ENCODE peak calls at places on chromosomes 11 and 22, in six cellular contexts. Q is DMS53; G is ureter; L is lung microvascular endothelial cell; V is stimulated activated CD8-positive, alpha-beta memory T cell treated with anti-CD3 and anti-CD28 coated beads, Interleukin-2, amount 100 ng/mL, for 1 hour; U is A549. S is an unnamed sample.

GRCh38 chr11:16151138-16151537 is 205.2 kb downstream of the SOX6 start:
- DNase-seq in U (no peak), Q (no peak), G (no peak), V (no peak), L (no peak), S (no peak)

GRCh38 chr11:128172046-128172878 is 415.1 kb downstream of the ETS1 start:
- DNase-seq in G (peak), L (peak), Q (peak), V (peak), U (peak), S (peak)

GRCh38 chr11:114684636-114685035 is 6.3 kb downstream of the NXPE2 start:
- DNase-seq in V (no peak), G (no peak), U (no peak), L (no peak), Q (no peak), S (no peak)

GRCh38 chr11:117700551-117700950 is 96.5 kb downstream of the DSCAML1 start:
- DNase-seq in G (no peak), U (no peak), V (no peak), L (no peak), Q (no peak), S (no peak)

GRCh38 chr11:6332066-6332465 is 11.8 kb upstream of the CAVIN3 start:
- DNase-seq in G (no peak), U (no peak), L (no peak), V (no peak), Q (no peak), S (no peak)

GRCh38 chr11:64251986-64252837 is 882 bp downstream of the PLCB3 start:
- DNase-seq in Q (peak), V (no peak), U (peak), L (no peak), G (no peak), S (no peak)

GRCh38 chr22:17063372-17064106 is 21.3 kb upstream of the IL17RA start:
- DNase-seq in L (no peak), G (no peak), U (no peak), V (no peak), Q (no peak), S (no peak)

GRCh38 chr22:39179401-39179827 is 26.9 kb upstream of the CBX7 start:
- DNase-seq in V (no peak), L (no peak), G (peak), Q (no peak), U (no peak), S (no peak)

GRCh38 chr11:70298243-70298915 is 27.9 kb downstream of the PPFIA1 start:
- DNase-seq in V (no peak), G (no peak), L (no peak), U (no peak), Q (no peak), S (no peak)

GRCh38 chr11:129237880-129238638 is 45.9 kb upstream of the ARHGAP32 start:
- DNase-seq in V (no peak), U (no peak), G (no peak), Q (no peak), L (no peak), S (no peak)

GRCh38 chr11:5712507-5712906 is 22.9 kb downstream of the TRIM22 start:
- DNase-seq in V (no peak), G (no peak), Q (peak), U (peak), L (peak), S (no peak)

GRCh38 chr11:61960532-61960931 is 6.9 kb downstream of the FTH1 start:
- DNase-seq in V (no peak), U (no peak), L (no peak), G (no peak), Q (no peak), S (no peak)

GRCh38 chr11:70226967-70227366 is 23.9 kb downstream of the FADD start:
- DNase-seq in U (no peak), G (no peak), L (peak), V (no peak), Q (peak), S (no peak)

S was measured in brain pericyte.